ENCODE peak calls at places on chromosomes 1 and 21, in four cellular contexts. I is NCI-H1417, D is NCI-H1092, R is AG09319. J is an unnamed sample.
A peak's percentile ranks its signal among the peaks of the same experiment; 100 is the strongest.

GRCh38 chr21:33372582-33372981 is 30.6 kb upstream of the IFNGR2 start:
- DNase-seq in I (no peak), R (no peak), D (no peak), J (no peak)

GRCh38 chr21:42466700-42467612 is 29.1 kb downstream of the RSPH1 start:
- DNase-seq in I (peak; percentile 44), D (peak; percentile 25), R (no peak), J (no peak)

GRCh38 chr1:167439301-167439988 is 78.9 kb downstream of the CD247 start:
- DNase-seq in I (peak; percentile 52), D (peak; percentile 30), R (no peak), J (no peak)

GRCh38 chr21:41932191-41932575 is 21.6 kb downstream of the C2CD2 start:
- DNase-seq in D (no peak), I (no peak), R (no peak), J (peak; percentile 47)

GRCh38 chr1:174789399-174789798 is 210.3 kb upstream of the CACYBP start:
- DNase-seq in I (no peak), R (peak; percentile 14), D (no peak), J (peak; percentile 33)

GRCh38 chr1:44812822-44813543 is 4.7 kb downstream of the BTBD19 start:
- DNase-seq in I (no peak), D (no peak), R (no peak), J (no peak)

GRCh38 chr1:12316331-12316730 is 86.5 kb downstream of the VPS13D start:
- DNase-seq in D (no peak), I (no peak), R (no peak), J (no peak)

GRCh38 chr1:92791487-92792058 is 6.7 kb upstream of the EVI5 start:
- DNase-seq in I (peak; percentile 37), R (no peak), D (no peak), J (no peak)

GRCh38 chr21:38388219-38388618 is 110.1 kb downstream of the ERG start:
- DNase-seq in I (no peak), D (no peak), R (no peak), J (no peak)

GRCh38 chr21:38244885-38245869 is 11.6 kb upstream of the KCNJ15 start:
- DNase-seq in I (no peak), D (no peak), R (peak; percentile 69), J (peak; percentile 98)

GRCh38 chr1:186722711-186723309 is 42.6 kb upstream of the PTGS2 start:
- DNase-seq in D (no peak), I (peak; percentile 14), R (peak; percentile 14), J (peak; percentile 42)

J was measured in HFF-Myc.